ENCODE peak calls at places on chromosome 21, in five cellular contexts. L is caudate nucleus, B is heart right ventricle, Q is mesendoderm, P is K562. W is an unnamed sample.

GRCh38 chr21:26849428-26850115 is 4.4 kb upstream of the ADAMTS1 start:
- DNase-seq in L (no peak), B (peak), Q (peak), P (peak), W (no peak)

GRCh38 chr21:17414766-17415165 is 98.1 kb upstream of the CXADR start:
- DNase-seq in L (no peak), B (no peak), Q (no peak), P (no peak), W (no peak)

GRCh38 chr21:33396966-33397365 is 6.2 kb upstream of the IFNGR2 start:
- DNase-seq in L (no peak), B (peak), Q (no peak), P (no peak), W (peak)

GRCh38 chr21:20451051-20451450 is 547.2 kb upstream of the NCAM2 start:
- DNase-seq in L (no peak), B (no peak), Q (peak), P (no peak), W (no peak)

GRCh38 chr21:38440746-38441145 is 57.5 kb downstream of the ERG start:
- DNase-seq in L (no peak), B (no peak), Q (peak), P (peak), W (no peak)

GRCh38 chr21:33133912-33134311 is 64.0 kb downstream of the OLIG1 start:
- DNase-seq in L (no peak), B (no peak), Q (peak), P (no peak), W (no peak)

GRCh38 chr21:40208960-40209359 is 341.7 kb downstream of the PCP4 start:
- DNase-seq in L (no peak), B (no peak), Q (no peak), P (no peak), W (no peak)

GRCh38 chr21:19353271-19353670 is 949.7 kb upstream of the TMPRSS15 start:
- DNase-seq in L (no peak), B (no peak), Q (no peak), P (no peak), W (no peak)

GRCh38 chr21:33255404-33255803 is 10.8 kb upstream of the IL10RB start:
- DNase-seq in L (no peak), B (no peak), Q (no peak), P (no peak), W (no peak)

GRCh38 chr21:31530918-31531705 is 128.4 kb upstream of the SOD1 start:
- DNase-seq in L (no peak), B (no peak), Q (no peak), P (no peak), W (no peak)

GRCh38 chr21:27268290-27268689 is 301.4 kb upstream of the ADAMTS5 start:
- DNase-seq in L (no peak), B (no peak), Q (no peak), P (no peak), W (no peak)

GRCh38 chr21:33025106-33025470 is 647 bp upstream of the OLIG2 start:
- DNase-seq in L (peak), B (no peak), Q (peak), P (no peak), W (no peak)

GRCh38 chr21:33940846-33941245 is 25.2 kb upstream of the ATP5PO start:
- DNase-seq in L (no peak), B (no peak), Q (no peak), P (no peak), W (no peak)

DNA sequence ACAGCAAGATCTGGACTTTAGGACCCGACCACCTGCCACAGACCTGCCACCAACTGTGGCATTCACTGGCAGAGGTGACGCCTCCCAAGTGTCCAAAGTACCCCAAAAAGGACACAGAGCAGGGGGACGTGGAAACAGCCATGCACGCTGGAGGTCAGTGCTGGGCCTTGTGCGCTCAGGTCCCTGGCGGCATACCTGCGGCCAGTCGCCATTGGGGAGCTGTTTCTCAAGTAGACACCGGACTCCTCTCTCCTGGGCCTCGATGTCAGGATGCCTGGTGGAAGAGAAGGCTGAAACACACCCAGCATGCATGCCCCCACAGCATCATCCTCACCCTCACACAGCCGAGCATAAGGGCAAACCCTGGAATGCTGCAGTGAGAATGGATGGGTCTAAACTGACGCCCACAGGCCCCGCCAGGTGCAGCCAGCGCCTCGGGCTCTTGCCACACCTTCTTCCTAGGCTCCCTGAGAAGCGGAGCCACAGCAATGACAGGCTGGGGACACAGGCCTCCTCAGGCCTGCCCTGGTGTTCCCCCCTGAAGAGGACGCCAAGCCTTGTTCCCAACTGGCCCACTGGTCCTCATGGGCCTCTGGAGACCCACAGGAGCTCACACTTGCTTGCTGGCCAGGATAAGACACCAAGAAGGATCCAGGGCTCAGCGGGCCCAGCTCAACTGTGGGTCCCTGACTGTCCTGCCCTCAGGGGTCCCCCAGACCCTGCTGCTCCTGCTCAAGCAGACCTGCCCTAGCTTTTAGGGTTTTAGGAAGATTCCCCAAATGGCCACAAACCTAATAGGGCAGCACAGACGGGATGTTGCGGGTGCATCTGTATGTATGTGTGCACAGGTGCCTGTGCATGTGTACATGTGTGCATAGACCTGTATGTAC is 7.7 kb upstream of the SPATC1L start:
- DNase-seq in L (no peak), B (no peak), Q (no peak), P (no peak), W (no peak)
- H3K27ac ChIP-seq in L (peak), B (no peak), Q (no peak), P (no peak), W (peak)

GRCh38 chr21:36639769-36640168 is 59.1 kb upstream of the SIM2 start:
- DNase-seq in L (no peak), B (no peak), Q (no peak), P (no peak), W (no peak)
- H3K27ac ChIP-seq in L (no peak), B (no peak), Q (no peak), P (no peak), W (no peak)

GRCh38 chr21:14755086-14755485 is 209.0 kb upstream of the SAMSN1 start:
- DNase-seq in L (no peak), B (no peak), Q (no peak), P (peak), W (no peak)
- H3K27ac ChIP-seq in L (no peak), B (no peak), Q (no peak), P (peak), W (no peak)

DNA sequence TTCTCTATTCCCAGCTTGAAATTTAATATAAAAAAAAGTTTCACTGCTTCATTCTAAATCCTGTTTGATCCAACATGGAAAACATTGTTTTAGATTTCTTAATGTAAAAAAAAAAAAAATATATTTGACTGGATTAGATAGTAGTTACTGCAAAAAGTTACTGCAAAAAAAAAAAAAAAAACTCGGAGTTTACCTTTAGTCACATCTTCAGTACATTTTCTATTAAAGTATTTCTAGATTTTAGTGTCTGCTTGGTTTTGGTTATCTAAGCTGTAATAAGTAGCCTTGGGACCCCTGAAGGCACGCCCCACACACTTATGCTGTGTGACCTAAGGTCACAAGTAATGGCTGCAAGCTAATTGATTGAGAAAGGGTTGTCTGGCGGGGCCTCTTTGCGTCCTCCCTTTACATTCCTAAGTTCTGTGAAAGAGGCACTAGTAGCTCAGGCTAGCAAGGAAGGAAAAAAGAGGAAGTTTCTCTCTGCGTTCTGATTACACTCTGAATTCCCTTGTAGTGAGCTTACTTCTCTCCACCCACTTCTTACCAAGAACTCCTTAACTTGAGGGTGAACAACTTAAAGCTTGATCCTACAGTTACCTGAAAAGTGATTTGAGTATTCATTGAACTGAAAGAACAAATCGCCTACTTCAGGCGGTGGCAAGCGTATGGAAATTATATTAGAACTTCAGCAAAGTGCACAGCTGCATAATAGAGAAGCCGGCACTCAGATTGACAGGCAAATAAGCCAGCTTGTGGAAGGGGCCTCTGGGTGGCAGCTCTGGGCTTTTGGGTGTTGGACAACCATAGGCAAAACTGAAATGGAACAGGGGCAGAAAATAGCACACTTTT is 464.2 kb downstream of the USP25 start:
- DNase-seq in L (peak), B (peak), Q (peak), P (no peak), W (peak)
- H3K27ac ChIP-seq in L (peak), B (no peak), Q (peak), P (no peak), W (peak)

GRCh38 chr21:44295646-44296045 is 4.2 kb upstream of the PFKL start:
- DNase-seq in L (no peak), B (no peak), Q (no peak), P (no peak), W (no peak)
- H3K27ac ChIP-seq in L (no peak), B (no peak), Q (no peak), P (no peak), W (peak)

DNA sequence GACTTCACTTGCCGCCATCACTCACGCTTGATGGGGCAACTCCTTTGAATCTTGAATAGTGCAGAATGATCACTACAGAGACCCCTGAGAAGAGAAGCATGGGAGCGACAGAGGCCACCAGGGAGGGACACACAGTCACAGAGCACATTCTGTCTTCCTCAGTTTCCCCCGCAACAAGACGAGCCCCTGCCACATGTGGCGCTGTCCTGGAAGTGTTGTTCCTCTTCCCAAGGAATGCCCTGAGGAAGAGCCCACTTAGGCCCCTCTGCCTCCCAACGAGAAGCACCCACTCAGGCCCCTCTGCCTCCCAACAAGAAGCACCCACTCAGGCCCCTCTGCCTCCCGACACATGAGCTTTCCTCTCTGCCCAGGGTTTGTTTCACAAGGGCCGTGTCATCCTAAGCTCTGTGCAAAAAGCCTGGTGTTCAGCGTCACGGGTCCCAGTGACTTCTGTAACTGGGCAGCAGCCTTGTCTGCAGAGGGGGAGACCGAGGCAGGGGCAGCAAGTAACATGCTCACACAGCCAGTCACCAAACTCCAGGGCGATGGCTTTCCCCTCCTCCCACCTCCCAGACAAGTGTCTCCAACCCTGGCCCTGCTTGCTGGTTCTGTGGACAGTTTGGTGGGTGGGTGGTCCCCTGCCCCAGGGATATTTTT is 19.8 kb downstream of the SLC37A1 start:
- DNase-seq in L (no peak), B (no peak), Q (no peak), P (no peak), W (no peak)
- H3K27ac ChIP-seq in L (peak), B (no peak), Q (no peak), P (no peak), W (no peak)

GRCh38 chr21:41783476-41784150 is 16.8 kb upstream of the RIPK4 start:
- DNase-seq in L (no peak), B (no peak), Q (no peak), P (peak), W (no peak)
- H3K27ac ChIP-seq in L (no peak), B (no peak), Q (no peak), P (no peak), W (no peak)